ENCODE peak calls at places on chromosomes 5 and 9, in ten cellular contexts. Q is activated naive CD4-positive, alpha-beta T cell treated with anti-CD3 and anti-CD28 coated beads, Interleukin-2, amount 50 U/mL, for 72 hours; D is heart right ventricle; X is CD4-positive, alpha-beta T cell; M is natural killer cell; P is naive thymus-derived CD4-positive, alpha-beta T cell; B is omental fat pad; O is gastrocnemius medialis; T is activated CD4-positive, alpha-beta T cell treated with anti-CD3 and anti-CD28 coated beads for 36 hours; G is pancreas. N is an unnamed sample.

GRCh38 chr5:173941758-173942401 is 47.1 kb upstream of the C5orf47 start:
- ATAC-seq in Q (no peak), D (peak), X (no peak), M (no peak), P (no peak), B (no peak), O (peak), T (no peak), G (peak), N (no peak)

GRCh38 chr9:72936266-72936665 is 16.6 kb downstream of the ALDH1A1 start:
- ATAC-seq in Q (no peak), D (no peak), X (no peak), M (no peak), P (no peak), B (no peak), O (no peak), T (no peak), G (no peak), N (no peak)

GRCh38 chr9:1044643-1045042 is 5.5 kb upstream of the DMRT2 start:
- ATAC-seq in Q (no peak), D (peak), X (no peak), M (no peak), P (no peak), B (no peak), O (peak), T (no peak), G (no peak), N (peak)

GRCh38 chr9:6829027-6829426 is 71.3 kb downstream of the KDM4C start:
- ATAC-seq in Q (no peak), D (no peak), X (no peak), M (no peak), P (no peak), B (no peak), O (no peak), T (no peak), G (no peak), N (no peak)

GRCh38 chr9:94084314-94084713 is at the start of gene PTPDC1:
- ATAC-seq in Q (peak), D (peak), X (no peak), M (no peak), P (no peak), B (no peak), O (no peak), T (no peak), G (no peak), N (no peak)

GRCh38 chr5:96187309-96188027 is 225.8 kb upstream of the ELL2 start:
- ATAC-seq in Q (no peak), D (no peak), X (no peak), M (no peak), P (no peak), B (no peak), O (no peak), T (no peak), G (no peak), N (no peak)

GRCh38 chr5:92017786-92018185 is 634.7 kb upstream of the ARRDC3 start:
- ATAC-seq in Q (no peak), D (no peak), X (no peak), M (no peak), P (no peak), B (no peak), O (no peak), T (no peak), G (no peak), N (no peak)

GRCh38 chr5:34735436-34736426 is 79.6 kb downstream of the RAI14 start:
- ATAC-seq in Q (no peak), D (no peak), X (no peak), M (no peak), P (no peak), B (peak), O (no peak), T (no peak), G (no peak), N (peak)